ENCODE peak calls at places on chromosomes 3 and 15, in ten cellular contexts. Y, A, S, B, E, O, D, P, Q and X are unnamed samples.

GRCh38 chr15:82551646-82552247 is 11.5 kb upstream of the RPS17 start:
- DNase-seq in Y (no peak), A (no peak), S (no peak), B (no peak), E (no peak), O (no peak), D (no peak), P (no peak), Q (no peak), X (peak)

GRCh38 chr3:13512451-13512850 is 32.3 kb downstream of the HDAC11 start:
- DNase-seq in Y (no peak), A (no peak), S (no peak), B (no peak), E (no peak), O (no peak), D (no peak), P (no peak), Q (no peak), X (no peak)

GRCh38 chr3:67605377-67605776 is 49.0 kb downstream of the SUCLG2 start:
- DNase-seq in Y (peak), A (no peak), S (no peak), B (no peak), E (no peak), O (no peak), D (no peak), P (no peak), Q (no peak), X (peak)

GRCh38 chr15:48790716-48791115 is 20.2 kb downstream of the CEP152 start:
- DNase-seq in Y (no peak), A (no peak), S (no peak), B (no peak), E (no peak), O (no peak), D (no peak), P (no peak), Q (no peak), X (no peak)

GRCh38 chr3:79247367-79248103 is 520.3 kb downstream of the ROBO1 start:
- DNase-seq in Y (no peak), A (no peak), S (no peak), B (no peak), E (no peak), O (no peak), D (no peak), P (peak), Q (no peak), X (no peak)

GRCh38 chr3:185152433-185153169 is at the start of gene C3orf70:
- DNase-seq in Y (peak), A (peak), S (peak), B (peak), E (peak), O (peak), D (peak), P (no peak), Q (peak), X (no peak)

GRCh38 chr3:135927170-135927569 is 38.4 kb upstream of the PPP2R3A start:
- DNase-seq in Y (no peak), A (no peak), S (no peak), B (no peak), E (no peak), O (no peak), D (no peak), P (no peak), Q (no peak), X (no peak)

GRCh38 chr3:117558681-117559080 is 849.1 kb downstream of the TUSC7 start:
- DNase-seq in Y (no peak), A (no peak), S (no peak), B (no peak), E (no peak), O (no peak), D (no peak), P (no peak), Q (no peak), X (no peak)

GRCh38 chr3:191901746-191902145 is 440.8 kb downstream of the PYDC2 start:
- DNase-seq in Y (no peak), A (no peak), S (no peak), B (no peak), E (no peak), O (no peak), D (no peak), P (no peak), Q (no peak), X (no peak)

GRCh38 chr15:82750831-82751181 is 41.1 kb upstream of the AP3B2 start:
- DNase-seq in Y (no peak), A (no peak), S (no peak), B (no peak), E (no peak), O (no peak), D (peak), P (no peak), Q (no peak), X (no peak)

GRCh38 chr15:73599934-73600333 is 33.3 kb downstream of the NPTN start:
- DNase-seq in Y (peak), A (no peak), S (no peak), B (no peak), E (no peak), O (no peak), D (no peak), P (no peak), Q (no peak), X (peak)

GRCh38 chr3:33007776-33008175 is 56.3 kb downstream of the CCR4 start:
- DNase-seq in Y (no peak), A (no peak), S (no peak), B (no peak), E (no peak), O (no peak), D (no peak), P (no peak), Q (no peak), X (no peak)

GRCh38 chr3:176106380-176106779 is 1090.9 kb downstream of the TBL1XR1 start:
- DNase-seq in Y (no peak), A (no peak), S (no peak), B (no peak), E (no peak), O (no peak), D (no peak), P (no peak), Q (no peak), X (no peak)

GRCh38 chr3:58952128-58952917 is 97.5 kb downstream of the CFAP20DC start:
- DNase-seq in Y (no peak), A (no peak), S (no peak), B (no peak), E (no peak), O (no peak), D (peak), P (no peak), Q (no peak), X (peak)

GRCh38 chr3:196636369-196637349 is 2.8 kb upstream of the NRROS start:
- DNase-seq in Y (no peak), A (no peak), S (no peak), B (no peak), E (no peak), O (no peak), D (no peak), P (no peak), Q (no peak), X (no peak)

GRCh38 chr15:92900712-92901052 is 558 bp downstream of the CHD2 start:
- DNase-seq in Y (no peak), A (no peak), S (no peak), B (no peak), E (no peak), O (no peak), D (no peak), P (no peak), Q (no peak), X (no peak)

GRCh38 chr15:92899910-92900711 is at the start of gene CHD2:
- DNase-seq in Y (peak), A (peak), S (no peak), B (peak), E (peak), O (peak), D (peak), P (peak), Q (no peak), X (no peak)

GRCh38 chr15:92897620-92898019 is 2.5 kb upstream of the CHD2 start:
- DNase-seq in Y (no peak), A (no peak), S (no peak), B (no peak), E (no peak), O (no peak), D (no peak), P (no peak), Q (no peak), X (no peak)

GRCh38 chr15:92901053-92901761 is 1.1 kb downstream of the CHD2 start:
- DNase-seq in Y (peak), A (no peak), S (no peak), B (no peak), E (no peak), O (no peak), D (no peak), P (no peak), Q (no peak), X (no peak)

GRCh38 chr15:92898988-92899909 is 875 bp upstream of the CHD2 start:
- DNase-seq in Y (no peak), A (no peak), S (no peak), B (no peak), E (no peak), O (no peak), D (no peak), P (no peak), Q (no peak), X (no peak)
- TF ChIP-seq CTCF in Y (peak), A (peak), S (no peak), B (peak), E (no peak), O (peak), D (peak), P (no peak), Q (no peak), X (peak)

DNA sequence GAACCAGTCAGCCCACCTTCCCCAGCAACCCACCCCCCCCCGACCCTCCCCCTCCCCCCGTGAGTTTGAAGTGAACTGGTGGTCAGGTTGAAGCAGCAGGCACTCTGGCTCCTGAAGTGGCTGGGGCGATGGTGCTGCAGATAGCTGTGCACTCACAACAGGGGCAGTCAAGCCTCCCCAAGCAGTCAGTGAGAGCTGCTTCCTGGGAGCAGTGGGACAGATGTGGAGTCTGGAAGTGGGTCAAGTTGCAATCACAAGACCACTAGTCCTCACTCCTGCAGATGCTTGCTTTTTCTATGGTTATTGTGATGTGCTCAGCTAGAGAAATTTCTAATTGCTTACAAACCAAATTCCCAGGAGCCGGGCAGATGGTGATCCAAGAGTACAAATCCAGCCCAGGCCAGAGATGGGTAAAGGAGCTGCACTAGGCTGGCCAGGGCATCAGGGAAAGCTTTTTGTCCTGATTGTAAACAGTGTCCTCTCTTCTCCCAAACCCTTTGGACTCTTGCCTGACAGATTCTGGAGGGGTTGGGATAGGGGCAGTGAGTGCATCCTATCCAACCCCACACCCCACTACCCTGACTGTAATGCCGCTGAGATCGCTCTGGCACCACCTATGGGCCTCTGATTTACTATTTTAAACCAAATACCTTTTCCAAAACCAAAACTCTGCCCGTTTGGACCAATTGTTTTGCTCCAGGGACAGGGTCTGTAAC is 9.8 kb upstream of the CLPX start:
- DNase-seq in Y (no peak), A (no peak), S (no peak), B (no peak), E (no peak), O (no peak), D (no peak), P (no peak), Q (no peak), X (no peak)
- TF ChIP-seq CTCF in Y (no peak), A (no peak), S (no peak), B (no peak), E (no peak), O (no peak), D (no peak), P (no peak), Q (no peak), X (no peak)

DNA sequence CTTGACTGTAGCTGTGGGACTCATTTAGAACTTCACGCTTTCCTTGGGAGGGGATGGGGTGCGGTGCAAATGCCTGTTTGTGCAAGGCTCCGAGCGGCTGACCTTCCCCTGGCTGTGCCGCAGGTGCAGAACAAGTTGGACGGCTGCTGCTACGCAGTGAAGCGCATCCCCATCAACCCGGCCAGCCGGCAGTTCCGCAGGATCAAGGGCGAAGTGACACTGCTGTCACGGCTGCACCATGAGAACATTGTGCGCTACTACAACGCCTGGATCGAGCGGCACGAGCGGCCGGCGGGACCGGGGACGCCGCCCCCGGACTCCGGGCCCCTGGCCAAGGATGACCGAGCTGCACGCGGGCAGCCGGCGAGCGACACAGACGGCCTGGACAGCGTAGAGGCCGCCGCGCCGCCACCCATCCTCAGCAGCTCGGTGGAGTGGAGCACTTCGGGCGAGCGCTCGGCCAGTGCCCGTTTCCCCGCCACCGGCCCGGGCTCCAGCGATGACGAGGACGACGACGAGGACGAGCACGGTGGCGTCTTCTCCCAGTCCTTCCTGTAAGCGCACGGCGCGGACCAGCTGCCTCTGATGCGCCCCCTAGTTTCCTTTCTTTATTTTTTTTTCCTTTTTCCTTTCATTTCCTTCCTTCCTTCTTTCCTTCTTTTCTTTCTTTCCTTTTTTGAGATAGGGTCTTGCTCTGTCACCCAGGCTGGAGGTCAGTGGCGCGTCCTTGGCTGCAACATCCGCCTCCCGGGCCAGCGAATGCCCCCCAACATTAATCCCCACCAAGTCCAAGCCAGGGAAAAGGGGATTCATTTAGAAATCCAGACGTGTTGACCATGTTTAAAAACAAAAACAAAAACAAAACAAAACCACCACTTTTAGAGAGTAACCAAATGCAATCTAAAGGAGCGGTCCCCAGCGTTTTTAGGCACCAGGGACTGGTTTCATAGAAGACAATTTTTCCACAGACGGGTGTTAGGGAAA is 42.7 kb downstream of the EIF2AK4 start:
- DNase-seq in Y (peak), A (peak), S (peak), B (peak), E (peak), O (no peak), D (peak), P (peak), Q (no peak), X (peak)
- TF ChIP-seq CTCF in Y (peak), A (peak), S (peak), B (peak), E (peak), O (peak), D (peak), P (no peak), Q (no peak), X (peak)

DNA sequence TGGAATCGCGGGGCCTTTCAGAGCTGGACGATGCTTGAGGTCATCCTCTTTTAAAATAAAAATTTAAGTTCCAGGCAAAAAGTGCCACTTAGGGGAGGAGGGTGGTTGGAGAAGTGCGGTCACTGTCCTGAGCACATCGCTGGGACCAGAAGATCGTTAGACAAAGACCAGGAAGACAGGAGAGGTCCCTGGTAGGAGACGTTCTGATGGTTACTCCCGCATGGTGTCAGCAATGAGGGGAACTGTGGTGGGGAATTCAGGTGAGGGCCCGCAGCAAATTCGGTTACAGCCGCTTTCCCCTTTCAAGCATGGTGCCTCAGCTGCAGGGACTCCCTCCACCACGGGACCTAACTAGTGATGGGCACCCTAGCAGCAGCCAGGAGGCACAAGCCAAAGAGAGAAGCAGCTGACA is 1.0 kb upstream of the ISY1 start:
- DNase-seq in Y (no peak), A (no peak), S (no peak), B (no peak), E (no peak), O (no peak), D (peak), P (no peak), Q (no peak), X (no peak)
- TF ChIP-seq CTCF in Y (no peak), A (peak), S (no peak), B (no peak), E (no peak), O (no peak), D (peak), P (no peak), Q (no peak), X (no peak)

DNA sequence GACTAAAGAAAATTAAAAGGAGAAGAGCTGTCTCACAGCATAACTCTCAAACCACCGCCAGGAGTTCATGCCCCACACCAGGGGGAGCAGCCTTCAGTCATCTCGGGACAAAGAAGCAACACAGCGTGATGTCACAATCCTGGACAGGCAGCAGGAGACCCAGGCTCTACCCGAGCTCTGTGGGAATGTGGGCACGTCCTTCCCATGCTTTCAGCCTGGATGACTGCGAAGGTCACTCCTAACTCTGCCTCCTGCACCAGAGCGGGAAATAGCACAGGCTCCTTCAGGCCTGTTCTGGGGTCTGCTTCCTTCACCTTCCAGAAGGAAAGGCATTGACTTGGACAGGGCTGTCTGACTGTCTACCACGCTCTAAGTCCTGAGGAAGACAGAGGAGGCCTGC is 31.3 kb downstream of the NOX5 start:
- DNase-seq in Y (no peak), A (peak), S (no peak), B (no peak), E (no peak), O (no peak), D (no peak), P (no peak), Q (no peak), X (no peak)
- TF ChIP-seq CTCF in Y (peak), A (no peak), S (no peak), B (no peak), E (no peak), O (peak), D (no peak), P (no peak), Q (no peak), X (peak)